ENCODE peak calls at places on chromosomes 7 and 10, in four cellular contexts. One of them, this sample, is unnamed. For H3K4me1, the result is how much of the 10 kb centered on the place peaks cover.

GRCh38 chr10:118832242-118832651 is 77.5 kb upstream of the CACUL1 start:
- DNase-seq in right atrium auricular region: peak
- DNase-seq in breast epithelium: peak
- DNase-seq in lower lobe of right lung: peak
- DNase-seq in this sample: peak

GRCh38 chr7:103446046-103446520 is at the start of gene SLC26A5:
- DNase-seq in lower lobe of right lung: peak
- DNase-seq in right atrium auricular region: no peak
- DNase-seq in breast epithelium: no peak
- DNase-seq in this sample: peak

GRCh38 chr7:148242271-148242801 is 348.2 kb upstream of the C7orf33 start:
- DNase-seq in right atrium auricular region: no peak
- DNase-seq in lower lobe of right lung: no peak
- DNase-seq in breast epithelium: no peak
- DNase-seq in this sample: no peak

GRCh38 chr7:88480901-88481300 is 174.2 kb upstream of the STEAP4 start:
- DNase-seq in right atrium auricular region: no peak
- DNase-seq in lower lobe of right lung: no peak
- DNase-seq in breast epithelium: no peak
- DNase-seq in this sample: no peak

GRCh38 chr10:122292376-122292775 is 21.3 kb downstream of the BTBD16 start:
- DNase-seq in lower lobe of right lung: no peak
- DNase-seq in right atrium auricular region: no peak
- DNase-seq in breast epithelium: no peak
- DNase-seq in this sample: no peak

GRCh38 chr7:17680026-17680425 is 260.3 kb downstream of the SNX13 start:
- DNase-seq in breast epithelium: no peak
- DNase-seq in lower lobe of right lung: peak
- DNase-seq in right atrium auricular region: peak
- DNase-seq in this sample: no peak

GRCh38 chr7:69800495-69800894 is 202.2 kb downstream of the AUTS2 start:
- DNase-seq in right atrium auricular region: no peak
- DNase-seq in lower lobe of right lung: peak
- DNase-seq in breast epithelium: no peak
- DNase-seq in this sample: no peak

GRCh38 chr10:90326498-90327267 is 531.2 kb downstream of the HTR7 start:
- DNase-seq in lower lobe of right lung: no peak
- DNase-seq in right atrium auricular region: no peak
- DNase-seq in breast epithelium: no peak
- DNase-seq in this sample: no peak

GRCh38 chr7:7770228-7770627 is 51.8 kb upstream of the RPA3 start:
- DNase-seq in right atrium auricular region: no peak
- DNase-seq in lower lobe of right lung: no peak
- DNase-seq in breast epithelium: no peak
- DNase-seq in this sample: no peak

GRCh38 chr7:14691597-14692203 is 210.9 kb downstream of the DGKB start:
- DNase-seq in lower lobe of right lung: no peak
- DNase-seq in breast epithelium: peak
- DNase-seq in right atrium auricular region: peak
- DNase-seq in this sample: peak

GRCh38 chr10:97796651-97797050 is 24.9 kb upstream of the SFRP5 start:
- DNase-seq in breast epithelium: no peak
- DNase-seq in right atrium auricular region: no peak
- DNase-seq in lower lobe of right lung: no peak
- DNase-seq in this sample: no peak

GRCh38 chr10:103680869-103681236 is 174.5 kb downstream of the SH3PXD2A start:
- DNase-seq in lower lobe of right lung: no peak
- DNase-seq in right atrium auricular region: no peak
- DNase-seq in breast epithelium: no peak
- DNase-seq in this sample: peak

GRCh38 chr7:85749715-85750453 is 563.0 kb upstream of the SEMA3D start:
- DNase-seq in lower lobe of right lung: no peak
- DNase-seq in breast epithelium: no peak
- DNase-seq in right atrium auricular region: no peak
- DNase-seq in this sample: no peak

GRCh38 chr10:31687545-31688482 is 240.8 kb downstream of the ARHGAP12 start:
- DNase-seq in right atrium auricular region: no peak
- DNase-seq in breast epithelium: no peak
- DNase-seq in lower lobe of right lung: no peak
- DNase-seq in this sample: no peak

GRCh38 chr7:55133630-55134392 is 115.0 kb downstream of the EGFR start:
- DNase-seq in breast epithelium: no peak
- DNase-seq in right atrium auricular region: peak
- DNase-seq in lower lobe of right lung: no peak
- DNase-seq in this sample: peak
- H3K4me1 ChIP-seq in breast epithelium: under half
- H3K4me1 ChIP-seq in right atrium auricular region: half or more
- H3K4me1 ChIP-seq in lower lobe of right lung: half or more
- H3K4me1 ChIP-seq in this sample: under half

DNA sequence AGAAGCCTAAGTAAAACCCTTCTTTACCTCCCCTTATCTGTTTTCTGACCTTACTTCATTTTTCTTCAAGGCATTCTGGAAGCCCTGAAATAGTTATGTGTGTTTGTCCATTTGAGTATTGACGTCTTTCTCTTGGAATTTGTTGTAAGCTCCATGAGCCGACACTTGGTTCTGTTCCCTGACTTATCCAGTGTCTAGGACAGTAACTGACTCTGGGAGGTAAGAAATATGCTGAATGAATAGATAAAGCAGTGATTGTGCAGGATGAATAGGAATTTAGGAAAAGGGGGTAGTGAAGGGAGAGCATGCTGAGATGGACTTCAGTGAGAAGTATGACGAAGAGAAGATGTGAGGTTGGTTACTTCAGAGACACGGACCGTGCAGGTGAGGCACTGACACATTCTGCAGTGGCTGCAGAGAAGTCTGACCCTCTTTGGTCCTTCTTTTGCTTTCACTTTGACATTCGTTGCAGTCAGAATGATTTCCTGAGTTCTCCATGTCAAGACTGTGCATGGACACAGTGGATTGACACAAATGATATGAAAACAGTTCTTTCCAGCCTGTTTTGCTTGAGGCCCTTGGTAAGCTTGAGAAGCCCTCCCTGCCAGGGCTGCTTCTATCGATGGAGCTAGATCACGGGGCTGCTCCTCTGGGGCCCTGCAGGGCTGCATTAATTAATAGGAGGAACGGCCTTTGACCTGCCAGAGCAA is 261.5 kb upstream of the SORCS1 start:
- DNase-seq in breast epithelium: no peak
- DNase-seq in right atrium auricular region: no peak
- DNase-seq in lower lobe of right lung: no peak
- DNase-seq in this sample: no peak
- H3K4me3 ChIP-seq in breast epithelium: no peak
- H3K4me3 ChIP-seq in right atrium auricular region: no peak
- H3K4me3 ChIP-seq in lower lobe of right lung: no peak
- H3K4me3 ChIP-seq in this sample: peak

GRCh38 chr7:38220452-38220851 is 42.4 kb downstream of the STARD3NL start:
- DNase-seq in breast epithelium: no peak
- DNase-seq in lower lobe of right lung: no peak
- DNase-seq in right atrium auricular region: no peak
- DNase-seq in this sample: no peak

GRCh38 chr7:38215115-38215514 is 37.1 kb downstream of the STARD3NL start:
- DNase-seq in breast epithelium: no peak
- DNase-seq in lower lobe of right lung: no peak
- DNase-seq in right atrium auricular region: no peak
- DNase-seq in this sample: no peak

GRCh38 chr7:38215734-38216670 is 38.0 kb downstream of the STARD3NL start:
- DNase-seq in right atrium auricular region: peak
- DNase-seq in breast epithelium: peak
- DNase-seq in lower lobe of right lung: peak
- DNase-seq in this sample: peak

GRCh38 chr7:38222481-38223096 is 44.5 kb downstream of the STARD3NL start:
- DNase-seq in right atrium auricular region: no peak
- DNase-seq in lower lobe of right lung: no peak
- DNase-seq in breast epithelium: no peak
- DNase-seq in this sample: no peak

GRCh38 chr7:38217672-38218071 is 39.6 kb downstream of the STARD3NL start:
- DNase-seq in lower lobe of right lung: no peak
- DNase-seq in right atrium auricular region: no peak
- DNase-seq in breast epithelium: no peak
- DNase-seq in this sample: no peak
- H3K4me1 ChIP-seq in lower lobe of right lung: under half
- H3K4me1 ChIP-seq in right atrium auricular region: under half
- H3K4me1 ChIP-seq in breast epithelium: under half
- H3K4me1 ChIP-seq in this sample: under half

GRCh38 chr7:128108641-128109423 is 77.6 kb upstream of the LRRC4 start:
- DNase-seq in right atrium auricular region: no peak
- DNase-seq in breast epithelium: no peak
- DNase-seq in lower lobe of right lung: no peak
- DNase-seq in this sample: no peak
- H3K4me3 ChIP-seq in right atrium auricular region: no peak
- H3K4me3 ChIP-seq in breast epithelium: no peak
- H3K4me3 ChIP-seq in lower lobe of right lung: no peak
- H3K4me3 ChIP-seq in this sample: no peak

DNA sequence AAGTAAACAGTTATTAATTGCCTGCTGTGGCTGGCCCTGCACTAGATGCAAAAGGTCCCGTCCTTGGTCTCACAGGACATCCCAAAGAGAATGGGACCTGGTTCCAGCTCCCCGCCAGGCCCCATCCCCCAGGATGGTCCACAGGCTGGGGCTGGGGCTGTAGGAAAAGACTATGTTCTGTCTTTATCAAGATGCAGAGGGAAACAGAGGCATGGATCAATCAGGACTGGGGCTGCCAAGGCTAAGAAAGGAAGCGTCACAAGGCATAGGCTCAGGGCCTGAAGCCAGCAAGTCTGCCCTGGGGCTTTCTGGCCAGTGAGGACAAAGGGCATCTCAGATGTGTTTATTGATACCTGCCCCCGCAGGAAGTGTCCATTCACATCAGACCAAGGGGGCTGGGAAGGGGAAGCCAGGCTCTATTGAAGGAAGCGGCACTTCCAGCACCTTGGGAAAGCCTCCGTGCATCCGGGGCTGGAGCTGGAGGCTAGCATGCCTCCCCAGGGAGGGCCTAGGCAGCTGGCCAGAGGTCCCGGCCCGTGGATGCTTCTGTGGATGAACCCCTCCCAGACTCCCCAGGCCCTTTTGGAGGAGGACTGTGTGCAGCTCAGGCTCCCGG is 5.8 kb downstream of the VSIR start:
- DNase-seq in lower lobe of right lung: peak
- DNase-seq in right atrium auricular region: peak
- DNase-seq in breast epithelium: no peak
- DNase-seq in this sample: peak
- H3K4me1 ChIP-seq in lower lobe of right lung: half or more
- H3K4me1 ChIP-seq in right atrium auricular region: half or more
- H3K4me1 ChIP-seq in breast epithelium: under half
- H3K4me1 ChIP-seq in this sample: under half

GRCh38 chr7:27198871-27199801 is 755 bp downstream of the HOXA13 start:
- DNase-seq in breast epithelium: no peak
- DNase-seq in lower lobe of right lung: no peak
- DNase-seq in right atrium auricular region: no peak
- DNase-seq in this sample: peak

GRCh38 chr7:27201231-27202017 is 1.5 kb upstream of the HOXA13 start:
- DNase-seq in right atrium auricular region: no peak
- DNase-seq in breast epithelium: no peak
- DNase-seq in lower lobe of right lung: no peak
- DNase-seq in this sample: no peak

GRCh38 chr7:27198138-27198841 is 1.6 kb downstream of the HOXA13 start:
- DNase-seq in right atrium auricular region: no peak
- DNase-seq in lower lobe of right lung: no peak
- DNase-seq in breast epithelium: no peak
- DNase-seq in this sample: no peak

GRCh38 chr7:27200761-27201230 is 905 bp upstream of the HOXA13 start:
- DNase-seq in lower lobe of right lung: no peak
- DNase-seq in right atrium auricular region: no peak
- DNase-seq in breast epithelium: no peak
- DNase-seq in this sample: no peak

DNA sequence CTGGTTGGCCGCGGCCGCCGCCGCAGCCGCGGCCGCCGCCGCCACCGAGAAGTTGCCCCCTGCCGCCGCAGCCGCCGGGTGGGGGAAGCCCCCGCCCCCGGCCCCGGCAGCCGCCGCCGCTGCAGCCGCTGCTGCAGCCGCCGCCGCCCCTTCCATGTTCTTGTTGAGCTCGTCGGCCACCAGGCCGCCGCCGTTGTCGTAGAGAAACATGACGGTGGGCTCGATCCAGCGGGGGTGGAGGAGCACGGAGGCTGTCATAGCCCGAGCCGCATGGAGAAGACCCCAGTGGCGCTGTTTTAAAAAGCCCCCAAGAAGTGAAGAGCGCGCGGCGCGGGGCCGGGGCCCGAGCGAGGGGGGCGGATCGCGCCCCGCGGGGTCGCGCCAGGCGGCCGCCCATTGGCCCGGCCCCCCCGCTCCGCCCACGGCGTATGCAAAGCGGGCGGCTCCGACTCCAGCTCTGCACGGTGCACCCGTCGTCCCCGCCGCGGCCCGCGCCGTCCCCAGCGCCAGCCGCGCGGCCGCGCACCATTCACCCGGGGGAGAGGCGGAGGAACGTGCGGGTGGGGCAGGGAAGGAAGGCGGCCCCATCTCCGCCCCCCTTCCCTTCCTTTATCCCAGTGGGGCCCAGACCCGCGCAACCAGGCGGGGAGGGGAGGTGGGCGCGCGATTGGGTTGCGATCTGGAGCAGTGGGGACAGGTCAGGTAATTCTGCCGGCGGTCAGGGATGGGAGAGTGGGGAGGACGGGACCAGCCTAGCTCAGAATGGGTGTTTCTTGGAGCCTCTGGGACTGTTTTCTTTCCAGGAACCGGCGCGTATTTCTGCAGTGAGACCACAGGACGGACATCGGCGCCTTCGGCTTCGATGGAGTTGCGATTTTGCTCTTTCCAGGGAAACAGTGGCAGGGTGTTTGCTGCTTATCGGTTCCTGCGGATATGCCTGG is at the start of gene HOXA13:
- DNase-seq in lower lobe of right lung: no peak
- DNase-seq in breast epithelium: no peak
- DNase-seq in right atrium auricular region: no peak
- DNase-seq in this sample: no peak
- H3K4me3 ChIP-seq in lower lobe of right lung: peak
- H3K4me3 ChIP-seq in breast epithelium: peak
- H3K4me3 ChIP-seq in right atrium auricular region: no peak
- H3K4me3 ChIP-seq in this sample: peak

GRCh38 chr7:116571552-116571951 is 46.7 kb downstream of the CAV1 start:
- DNase-seq in breast epithelium: no peak
- DNase-seq in right atrium auricular region: no peak
- DNase-seq in lower lobe of right lung: no peak
- DNase-seq in this sample: no peak
- H3K4me1 ChIP-seq in breast epithelium: under half
- H3K4me1 ChIP-seq in right atrium auricular region: under half
- H3K4me1 ChIP-seq in lower lobe of right lung: under half
- H3K4me1 ChIP-seq in this sample: under half

DNA sequence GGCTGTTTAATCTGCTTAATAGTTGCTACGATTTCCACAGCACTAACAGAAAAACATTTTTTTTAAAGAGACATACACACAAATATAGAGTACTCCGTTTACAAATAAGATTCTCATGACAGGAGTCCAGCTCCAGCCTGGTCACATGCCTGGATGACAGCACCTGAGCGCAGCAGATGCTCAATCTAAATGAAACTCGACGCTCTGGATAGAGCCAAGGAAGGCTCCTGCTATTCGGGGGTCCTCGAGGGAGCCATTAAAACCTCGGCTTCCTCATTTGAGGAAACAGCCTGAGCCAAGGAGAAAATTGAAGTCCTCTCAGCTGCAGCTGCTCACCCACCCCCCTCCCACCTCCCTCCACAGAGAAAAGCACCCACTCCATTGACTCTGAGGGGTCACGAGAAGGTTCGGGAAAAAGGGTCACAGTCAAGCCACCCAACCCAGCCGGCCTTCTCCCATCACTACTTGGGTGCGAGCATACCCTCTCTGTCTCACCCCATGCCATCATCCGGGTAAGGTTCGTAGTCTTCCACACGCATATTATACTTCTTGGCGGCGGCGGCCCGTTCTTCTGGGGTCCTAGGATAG is 692 bp downstream of the NDUFB8 start:
- DNase-seq in lower lobe of right lung: peak
- DNase-seq in right atrium auricular region: no peak
- DNase-seq in breast epithelium: no peak
- DNase-seq in this sample: no peak
- H3K4me3 ChIP-seq in lower lobe of right lung: peak
- H3K4me3 ChIP-seq in right atrium auricular region: peak
- H3K4me3 ChIP-seq in breast epithelium: peak
- H3K4me3 ChIP-seq in this sample: peak